ENCODE peak calls at places on chromosomes 6 and 20, in seven cellular contexts. One of them, this sample, is unnamed.
A peak's percentile ranks its signal among the peaks of the same experiment; 100 is the strongest.

GRCh38 chr20:36569847-36570429 is 3.5 kb upstream of the TGIF2 start:
- DNase-seq in mesenchymal stem cell: peak; percentile 51
- DNase-seq in IMR-90: peak; percentile 65
- DNase-seq in neuronal stem cell: no peak
- DNase-seq in trophoblast cell: peak; percentile 37
- DNase-seq in mesendoderm: peak; percentile 78
- DNase-seq in H1: no peak
- DNase-seq in this sample: peak; percentile 44

GRCh38 chr6:113565306-113565705 is 291.8 kb upstream of the MARCKS start:
- DNase-seq in mesenchymal stem cell: peak; percentile 69
- DNase-seq in IMR-90: peak; percentile 56
- DNase-seq in neuronal stem cell: no peak
- DNase-seq in trophoblast cell: no peak
- DNase-seq in mesendoderm: no peak
- DNase-seq in H1: no peak
- DNase-seq in this sample: no peak

GRCh38 chr20:62820208-62820961 is 3.5 kb downstream of the COL9A3 start:
- DNase-seq in mesenchymal stem cell: no peak
- DNase-seq in IMR-90: no peak
- DNase-seq in neuronal stem cell: no peak
- DNase-seq in trophoblast cell: no peak
- DNase-seq in mesendoderm: no peak
- DNase-seq in H1: no peak
- DNase-seq in this sample: no peak

GRCh38 chr6:107401573-107401972 is 57.8 kb downstream of the PDSS2 start:
- DNase-seq in mesenchymal stem cell: no peak
- DNase-seq in IMR-90: no peak
- DNase-seq in neuronal stem cell: no peak
- DNase-seq in trophoblast cell: peak; percentile 1
- DNase-seq in mesendoderm: no peak
- DNase-seq in H1: no peak
- DNase-seq in this sample: no peak

GRCh38 chr6:10587694-10588392 is 66.7 kb downstream of the GCNT2 start:
- DNase-seq in mesenchymal stem cell: no peak
- DNase-seq in IMR-90: no peak
- DNase-seq in neuronal stem cell: no peak
- DNase-seq in trophoblast cell: peak; percentile 45
- DNase-seq in mesendoderm: no peak
- DNase-seq in H1: no peak
- DNase-seq in this sample: no peak

GRCh38 chr6:117615981-117616961 is 14.0 kb upstream of the GOPC start:
- DNase-seq in mesenchymal stem cell: peak; percentile 48
- DNase-seq in IMR-90: peak; percentile 11
- DNase-seq in neuronal stem cell: no peak
- DNase-seq in trophoblast cell: peak; percentile 89
- DNase-seq in mesendoderm: peak; percentile 91
- DNase-seq in H1: peak; percentile 53
- DNase-seq in this sample: peak; percentile 82

GRCh38 chr6:90233994-90234393 is 62.6 kb downstream of the BACH2 start:
- DNase-seq in mesenchymal stem cell: no peak
- DNase-seq in IMR-90: no peak
- DNase-seq in neuronal stem cell: no peak
- DNase-seq in trophoblast cell: no peak
- DNase-seq in mesendoderm: no peak
- DNase-seq in H1: no peak
- DNase-seq in this sample: no peak

GRCh38 chr6:117547688-117548621 is 54.4 kb downstream of the GOPC start:
- DNase-seq in mesenchymal stem cell: peak; percentile 69
- DNase-seq in IMR-90: peak; percentile 54
- DNase-seq in neuronal stem cell: no peak
- DNase-seq in trophoblast cell: no peak
- DNase-seq in mesendoderm: no peak
- DNase-seq in H1: no peak
- DNase-seq in this sample: peak; percentile 56

GRCh38 chr6:160930547-160931377 is 60.8 kb upstream of the MAP3K4 start:
- DNase-seq in mesenchymal stem cell: peak; percentile 71
- DNase-seq in IMR-90: peak; percentile 71
- DNase-seq in neuronal stem cell: peak; percentile 72
- DNase-seq in trophoblast cell: peak; percentile 99
- DNase-seq in mesendoderm: peak; percentile 76
- DNase-seq in H1: peak; percentile 90
- DNase-seq in this sample: peak; percentile 76

GRCh38 chr6:37607949-37608348 is 89.7 kb downstream of the MDGA1 start:
- DNase-seq in mesenchymal stem cell: peak; percentile 44
- DNase-seq in IMR-90: peak; percentile 57
- DNase-seq in neuronal stem cell: no peak
- DNase-seq in trophoblast cell: no peak
- DNase-seq in mesendoderm: peak; percentile 36
- DNase-seq in H1: no peak
- DNase-seq in this sample: no peak

GRCh38 chr6:142013286-142013685 is 119.4 kb upstream of the GJE1 start:
- DNase-seq in mesenchymal stem cell: peak; percentile 79
- DNase-seq in IMR-90: peak; percentile 92
- DNase-seq in neuronal stem cell: no peak
- DNase-seq in trophoblast cell: no peak
- DNase-seq in mesendoderm: no peak
- DNase-seq in H1: no peak
- DNase-seq in this sample: no peak

GRCh38 chr6:32692019-32692418 is 25.6 kb upstream of the HLA-DQB1 start:
- DNase-seq in mesenchymal stem cell: no peak
- DNase-seq in IMR-90: no peak
- DNase-seq in neuronal stem cell: peak; percentile 26
- DNase-seq in trophoblast cell: peak; percentile 19
- DNase-seq in mesendoderm: peak; percentile 70
- DNase-seq in H1: no peak
- DNase-seq in this sample: peak; percentile 52

GRCh38 chr6:119590066-119590465 is 240.5 kb upstream of the MAN1A1 start:
- DNase-seq in mesenchymal stem cell: no peak
- DNase-seq in IMR-90: no peak
- DNase-seq in neuronal stem cell: no peak
- DNase-seq in trophoblast cell: no peak
- DNase-seq in mesendoderm: no peak
- DNase-seq in H1: no peak
- DNase-seq in this sample: no peak

GRCh38 chr6:145070791-145071190 is 664.5 kb downstream of the EPM2A start:
- DNase-seq in mesenchymal stem cell: peak; percentile 73
- DNase-seq in IMR-90: peak; percentile 83
- DNase-seq in neuronal stem cell: no peak
- DNase-seq in trophoblast cell: peak; percentile 94
- DNase-seq in mesendoderm: no peak
- DNase-seq in H1: no peak
- DNase-seq in this sample: no peak

GRCh38 chr6:36038120-36038876 is 10.7 kb downstream of the MAPK14 start:
- DNase-seq in mesenchymal stem cell: no peak
- DNase-seq in IMR-90: no peak
- DNase-seq in neuronal stem cell: no peak
- DNase-seq in trophoblast cell: no peak
- DNase-seq in mesendoderm: no peak
- DNase-seq in H1: no peak
- DNase-seq in this sample: no peak

GRCh38 chr20:12847862-12848261 is 160.9 kb upstream of the SPTLC3 start:
- DNase-seq in mesenchymal stem cell: peak; percentile 9
- DNase-seq in IMR-90: no peak
- DNase-seq in neuronal stem cell: no peak
- DNase-seq in trophoblast cell: no peak
- DNase-seq in mesendoderm: no peak
- DNase-seq in H1: no peak
- DNase-seq in this sample: no peak

GRCh38 chr20:45104786-45105185 is 3.9 kb upstream of the KCNS1 start:
- DNase-seq in mesenchymal stem cell: peak; percentile 77
- DNase-seq in IMR-90: peak; percentile 76
- DNase-seq in neuronal stem cell: no peak
- DNase-seq in trophoblast cell: peak; percentile 83
- DNase-seq in mesendoderm: no peak
- DNase-seq in H1: no peak
- DNase-seq in this sample: no peak

GRCh38 chr20:58797371-58798050 is 53.2 kb downstream of the GNAS-AS1 start:
- DNase-seq in mesenchymal stem cell: no peak
- DNase-seq in IMR-90: no peak
- DNase-seq in neuronal stem cell: no peak
- DNase-seq in trophoblast cell: peak; percentile 45
- DNase-seq in mesendoderm: no peak
- DNase-seq in H1: no peak
- DNase-seq in this sample: no peak

GRCh38 chr6:3867616-3868502 is 18.7 kb downstream of the FAM50B start:
- DNase-seq in mesenchymal stem cell: no peak
- DNase-seq in IMR-90: peak; percentile 64
- DNase-seq in neuronal stem cell: no peak
- DNase-seq in trophoblast cell: no peak
- DNase-seq in mesendoderm: no peak
- DNase-seq in H1: no peak
- DNase-seq in this sample: no peak

GRCh38 chr6:116450769-116451740 is 10.1 kb upstream of the CALHM6 start:
- DNase-seq in mesenchymal stem cell: no peak
- DNase-seq in IMR-90: no peak
- DNase-seq in neuronal stem cell: no peak
- DNase-seq in trophoblast cell: peak; percentile 92
- DNase-seq in mesendoderm: no peak
- DNase-seq in H1: no peak
- DNase-seq in this sample: no peak

GRCh38 chr6:32933661-32934085 is 7.2 kb downstream of the HLA-DMB start:
- DNase-seq in mesenchymal stem cell: peak; percentile 79
- DNase-seq in IMR-90: peak; percentile 73
- DNase-seq in neuronal stem cell: peak; percentile 67
- DNase-seq in trophoblast cell: peak; percentile 85
- DNase-seq in mesendoderm: peak; percentile 63
- DNase-seq in H1: peak; percentile 89
- DNase-seq in this sample: peak; percentile 66

GRCh38 chr6:6074190-6074589 is 67.5 kb upstream of the NRN1 start:
- DNase-seq in mesenchymal stem cell: no peak
- DNase-seq in IMR-90: no peak
- DNase-seq in neuronal stem cell: no peak
- DNase-seq in trophoblast cell: no peak
- DNase-seq in mesendoderm: no peak
- DNase-seq in H1: no peak
- DNase-seq in this sample: no peak
- H3K79me1 ChIP-seq in mesenchymal stem cell: no peaks in the 10 kb centered on the region
- H3K79me1 ChIP-seq in IMR-90: no peaks in the 10 kb centered on the region
- H3K79me1 ChIP-seq in neuronal stem cell: peaks cover 1% of the 10 kb centered on the region
- H3K79me1 ChIP-seq in trophoblast cell: no peaks in the 10 kb centered on the region
- H3K79me1 ChIP-seq in mesendoderm: no peaks in the 10 kb centered on the region
- H3K79me1 ChIP-seq in H1: no peaks in the 10 kb centered on the region
- H3K79me1 ChIP-seq in this sample: no peaks in the 10 kb centered on the region

GRCh38 chr6:133466666-133467065 is 225.5 kb downstream of the EYA4 start:
- DNase-seq in mesenchymal stem cell: no peak
- DNase-seq in IMR-90: peak; percentile 49
- DNase-seq in neuronal stem cell: no peak
- DNase-seq in trophoblast cell: no peak
- DNase-seq in mesendoderm: no peak
- DNase-seq in H1: no peak
- DNase-seq in this sample: no peak
- H3K79me1 ChIP-seq in mesenchymal stem cell: no peaks in the 10 kb centered on the region
- H3K79me1 ChIP-seq in IMR-90: no peaks in the 10 kb centered on the region
- H3K79me1 ChIP-seq in neuronal stem cell: no peaks in the 10 kb centered on the region
- H3K79me1 ChIP-seq in trophoblast cell: no peaks in the 10 kb centered on the region
- H3K79me1 ChIP-seq in mesendoderm: no peaks in the 10 kb centered on the region
- H3K79me1 ChIP-seq in H1: no peaks in the 10 kb centered on the region
- H3K79me1 ChIP-seq in this sample: no peaks in the 10 kb centered on the region

GRCh38 chr20:25128649-25129048 is 46.7 kb upstream of the VSX1 start:
- DNase-seq in mesenchymal stem cell: no peak
- DNase-seq in IMR-90: no peak
- DNase-seq in neuronal stem cell: no peak
- DNase-seq in trophoblast cell: no peak
- DNase-seq in mesendoderm: no peak
- DNase-seq in H1: no peak
- DNase-seq in this sample: no peak

GRCh38 chr20:25126204-25126603 is 44.3 kb upstream of the VSX1 start:
- DNase-seq in mesenchymal stem cell: no peak
- DNase-seq in IMR-90: no peak
- DNase-seq in neuronal stem cell: no peak
- DNase-seq in trophoblast cell: no peak
- DNase-seq in mesendoderm: no peak
- DNase-seq in H1: peak; percentile 13
- DNase-seq in this sample: no peak

GRCh38 chr20:25129428-25129827 is 47.5 kb upstream of the VSX1 start:
- DNase-seq in mesenchymal stem cell: no peak
- DNase-seq in IMR-90: no peak
- DNase-seq in neuronal stem cell: no peak
- DNase-seq in trophoblast cell: no peak
- DNase-seq in mesendoderm: no peak
- DNase-seq in H1: no peak
- DNase-seq in this sample: no peak

GRCh38 chr20:25126630-25127029 is 44.7 kb upstream of the VSX1 start:
- DNase-seq in mesenchymal stem cell: no peak
- DNase-seq in IMR-90: no peak
- DNase-seq in neuronal stem cell: no peak
- DNase-seq in trophoblast cell: no peak
- DNase-seq in mesendoderm: no peak
- DNase-seq in H1: peak; percentile 13
- DNase-seq in this sample: no peak

DNA sequence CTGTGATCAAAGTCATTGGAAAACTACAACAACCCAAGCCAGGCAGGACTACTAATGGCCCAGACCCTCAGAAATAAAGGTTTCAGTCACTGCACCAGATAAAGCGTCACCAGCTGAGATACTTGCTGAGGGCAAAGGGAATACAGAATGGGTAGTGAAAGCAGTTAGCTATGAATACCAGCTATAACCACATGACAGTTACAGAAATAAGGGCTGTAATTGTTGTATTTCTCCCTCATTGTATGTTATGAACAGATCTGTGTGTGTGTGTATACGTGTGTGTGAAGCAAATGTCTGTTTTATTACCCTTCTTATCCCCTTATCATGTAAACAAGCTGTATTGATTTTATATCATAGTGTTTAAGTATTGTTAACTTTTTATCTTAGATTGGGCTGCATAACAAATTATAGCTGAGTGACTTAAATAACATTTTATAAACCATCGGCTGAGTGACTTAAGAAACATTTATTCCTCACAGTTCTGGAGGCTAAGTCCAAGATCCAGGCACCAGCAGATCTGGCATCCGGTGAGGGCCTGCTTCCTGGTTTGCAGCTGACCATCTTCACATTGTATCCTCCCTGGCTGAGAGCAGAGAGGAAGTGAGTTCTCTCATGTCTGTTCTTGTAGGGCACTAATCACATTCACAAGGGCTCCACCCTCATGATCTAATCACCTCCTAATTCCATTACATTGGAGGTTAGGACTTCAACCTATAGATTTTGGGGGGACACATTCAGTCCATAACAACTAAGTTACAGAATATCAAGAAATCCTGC is 46.0 kb upstream of the VSX1 start:
- DNase-seq in mesenchymal stem cell: no peak
- DNase-seq in IMR-90: no peak
- DNase-seq in neuronal stem cell: no peak
- DNase-seq in trophoblast cell: no peak
- DNase-seq in mesendoderm: no peak
- DNase-seq in H1: no peak
- DNase-seq in this sample: no peak
- H3K79me1 ChIP-seq in mesenchymal stem cell: no peaks in the 10 kb centered on the region
- H3K79me1 ChIP-seq in IMR-90: no peaks in the 10 kb centered on the region
- H3K79me1 ChIP-seq in neuronal stem cell: no peaks in the 10 kb centered on the region
- H3K79me1 ChIP-seq in trophoblast cell: no peaks in the 10 kb centered on the region
- H3K79me1 ChIP-seq in mesendoderm: no peaks in the 10 kb centered on the region
- H3K79me1 ChIP-seq in H1: no peaks in the 10 kb centered on the region
- H3K79me1 ChIP-seq in this sample: no peaks in the 10 kb centered on the region

DNA sequence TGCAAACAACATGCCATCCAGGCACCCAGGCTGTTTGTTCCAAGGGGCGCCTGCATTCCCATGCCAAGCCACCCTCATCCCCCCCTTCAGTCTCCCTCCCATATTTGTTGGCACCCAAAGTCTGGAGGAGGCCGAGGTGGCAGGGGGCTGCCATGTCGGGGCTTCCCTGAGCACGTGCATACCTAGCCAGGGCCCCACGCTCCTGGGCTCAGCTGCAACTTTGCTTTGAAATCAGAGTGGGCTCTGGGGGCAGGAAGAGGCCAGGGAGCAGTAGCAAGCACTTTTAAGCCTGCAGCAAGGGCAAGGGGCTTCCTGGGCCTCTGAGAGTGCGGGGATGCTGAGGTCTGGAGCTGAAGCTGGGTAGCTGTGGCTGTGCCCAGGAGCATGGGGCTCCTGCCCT is 655.9 kb upstream of the EYS start:
- DNase-seq in mesenchymal stem cell: no peak
- DNase-seq in IMR-90: no peak
- DNase-seq in neuronal stem cell: no peak
- DNase-seq in trophoblast cell: no peak
- DNase-seq in mesendoderm: no peak
- DNase-seq in H1: no peak
- DNase-seq in this sample: no peak
- H3K79me1 ChIP-seq in mesenchymal stem cell: no peaks in the 10 kb centered on the region
- H3K79me1 ChIP-seq in IMR-90: no peaks in the 10 kb centered on the region
- H3K79me1 ChIP-seq in neuronal stem cell: no peaks in the 10 kb centered on the region
- H3K79me1 ChIP-seq in trophoblast cell: no peaks in the 10 kb centered on the region
- H3K79me1 ChIP-seq in mesendoderm: no peaks in the 10 kb centered on the region
- H3K79me1 ChIP-seq in H1: no peaks in the 10 kb centered on the region
- H3K79me1 ChIP-seq in this sample: no peaks in the 10 kb centered on the region

This sample was measured in H9.